ENCODE peak calls at places on chromosomes 13 and 19, in four cellular contexts. N is CD8-positive, alpha-beta T cell; M is adrenal gland; W is AG09309. G is an unnamed sample.

GRCh38 chr19:48698046-48698445 is 2.3 kb downstream of the FUT2 start:
- DNase-seq in N (no peak), W (no peak), M (no peak), G (peak; percentile 82)

GRCh38 chr19:48656840-48657474 is 11.0 kb upstream of the CA11 start:
- DNase-seq in W (peak; percentile 69), M (no peak), N (no peak), G (peak; percentile 86)

GRCh38 chr13:91207261-91207660 is 140.2 kb upstream of the MIR17HG start:
- DNase-seq in N (no peak), M (no peak), W (no peak), G (no peak)

GRCh38 chr19:3785464-3785937 is 680 bp downstream of the MATK start:
- DNase-seq in W (no peak), N (no peak), M (no peak), G (no peak)

GRCh38 chr19:56105090-56105701 is 15.9 kb downstream of the ZNF787 start:
- DNase-seq in W (no peak), M (peak; percentile 91), N (peak; percentile 56), G (peak; percentile 75)

GRCh38 chr13:47166341-47166740 is 269.5 kb upstream of the HTR2A start:
- DNase-seq in W (no peak), M (no peak), N (no peak), G (no peak)

GRCh38 chr19:3253270-3253669 is 28.8 kb downstream of the CELF5 start:
- DNase-seq in N (no peak), M (no peak), W (no peak), G (peak; percentile 29)

GRCh38 chr13:75194717-75195116 is 287.3 kb downstream of the TBC1D4 start:
- DNase-seq in W (no peak), M (no peak), N (no peak), G (no peak)

GRCh38 chr13:51342706-51343105 is 3.2 kb downstream of the SERPINE3 start:
- DNase-seq in W (peak; percentile 31), M (no peak), N (no peak), G (peak; percentile 58)

GRCh38 chr19:27746691-27747380 is 1466.1 kb downstream of the UQCRFS1 start:
- DNase-seq in W (no peak), M (peak; percentile 20), N (peak; percentile 2), G (peak; percentile 46)

GRCh38 chr13:111013196-111013595 is 98.3 kb upstream of the ANKRD10 start:
- DNase-seq in W (no peak), M (no peak), N (no peak), G (no peak)

GRCh38 chr19:41563847-41564514 is 12.0 kb upstream of the CEACAM21 start:
- DNase-seq in M (no peak), W (no peak), N (peak; percentile 60), G (no peak)

GRCh38 chr13:44093607-44094583 is 214.2 kb downstream of the LACC1 start:
- DNase-seq in W (no peak), N (no peak), M (no peak), G (no peak)

GRCh38 chr19:39539165-39539518 is 819 bp downstream of the EID2 start:
- DNase-seq in N (no peak), W (no peak), M (no peak), G (no peak)

GRCh38 chr13:42107006-42107405 is 58.6 kb downstream of the DGKH start:
- DNase-seq in M (no peak), N (no peak), W (no peak), G (no peak)

GRCh38 chr13:50588736-50589135 is 254.8 kb downstream of the DLEU7 start:
- DNase-seq in W (no peak), M (no peak), N (no peak), G (no peak)

GRCh38 chr13:97540696-97541095 is 106.7 kb downstream of the RAP2A start:
- DNase-seq in N (no peak), W (no peak), M (no peak), G (no peak)

GRCh38 chr13:114111577-114111976 is 20.8 kb downstream of the RASA3 start:
- DNase-seq in M (no peak), W (no peak), N (no peak), G (peak; percentile 79)

GRCh38 chr13:113769106-113769505 is 10.1 kb downstream of the TMEM255B start:
- DNase-seq in N (no peak), W (no peak), M (no peak), G (no peak)

GRCh38 chr13:88000239-88000638 is 329.1 kb downstream of the SLITRK5 start:
- DNase-seq in M (no peak), W (no peak), N (no peak), G (no peak)

GRCh38 chr13:90943961-90944360 is 403.5 kb upstream of the MIR17HG start:
- DNase-seq in W (no peak), M (no peak), N (no peak), G (no peak)

GRCh38 chr13:108020027-108020426 is 195.3 kb downstream of the LIG4 start:
- DNase-seq in M (no peak), W (no peak), N (no peak), G (no peak)

GRCh38 chr13:91045351-91046034 is 302.0 kb upstream of the MIR17HG start:
- DNase-seq in W (no peak), M (no peak), N (no peak), G (peak; percentile 46)

GRCh38 chr13:109412232-109412935 is 374.0 kb downstream of the IRS2 start:
- DNase-seq in N (no peak), W (no peak), M (peak; percentile 74), G (peak; percentile 81)

GRCh38 chr13:33345842-33346241 is 60.3 kb upstream of the STARD13 start:
- DNase-seq in N (no peak), M (no peak), W (no peak), G (no peak)

GRCh38 chr13:58852076-58852475 is 1220.5 kb downstream of the PCDH17 start:
- DNase-seq in M (no peak), N (no peak), W (no peak), G (peak; percentile 2)

GRCh38 chr13:109628251-109628699 is 158.1 kb downstream of the IRS2 start:
- DNase-seq in M (no peak), W (peak; percentile 52), N (no peak), G (peak; percentile 60)

GRCh38 chr13:27372896-27373295 is 51.5 kb upstream of the GTF3A start:
- DNase-seq in W (no peak), N (no peak), M (no peak), G (no peak)

GRCh38 chr13:32829676-32830091 is 186.5 kb upstream of the KL start:
- DNase-seq in W (no peak), M (no peak), N (no peak), G (peak; percentile 74)

GRCh38 chr13:77213644-77214043 is 113.2 kb downstream of the MYCBP2 start:
- DNase-seq in W (no peak), M (no peak), N (no peak), G (peak; percentile 93)

GRCh38 chr13:34207872-34208271 is 389.9 kb downstream of the RFC3 start:
- DNase-seq in W (no peak), N (no peak), M (no peak), G (peak; percentile 67)

GRCh38 chr13:113841355-113841653 is 22.6 kb downstream of the GAS6 start:
- DNase-seq in M (no peak), N (no peak), W (no peak), G (no peak)

GRCh38 chr19:15330801-15331418 is 1.4 kb downstream of the BRD4 start:
- DNase-seq in N (no peak), M (peak; percentile 52), W (peak; percentile 52), G (peak; percentile 85)

GRCh38 chr13:23856008-23856750 is 33.0 kb downstream of the MIPEP start:
- DNase-seq in W (no peak), N (no peak), M (no peak), G (no peak)

GRCh38 chr13:45219938-45220375 is 19.1 kb upstream of the KCTD4 start:
- DNase-seq in N (no peak), M (no peak), W (peak; percentile 48), G (peak; percentile 58)

GRCh38 chr19:33878912-33879810 is 82.5 kb downstream of the KCTD15 start:
- DNase-seq in W (no peak), N (no peak), M (no peak), G (peak; percentile 33)

GRCh38 chr19:56153507-56153906 is 12.4 kb downstream of the ZNF444 start:
- DNase-seq in M (no peak), W (no peak), N (no peak), G (peak; percentile 46)

GRCh38 chr13:89267734-89268133 is 1596.6 kb downstream of the SLITRK5 start:
- DNase-seq in W (no peak), N (no peak), M (no peak), G (peak; percentile 27)

GRCh38 chr13:26658491-26658890 is 101.0 kb downstream of the WASF3 start:
- DNase-seq in N (no peak), W (no peak), M (no peak), G (no peak)

GRCh38 chr19:4297901-4298771 is 4.1 kb downstream of the TMIGD2 start:
- DNase-seq in N (peak; percentile 22), W (no peak), M (no peak), G (no peak)

GRCh38 chr19:7669641-7670040 is 792 bp downstream of the RETN start:
- DNase-seq in W (no peak), N (no peak), M (no peak), G (no peak)
- H3K4me3 ChIP-seq in W (no peak overlapping the region), N (peak overlapping the region; percentile 19), M (no peak overlapping the region), G (no peak overlapping the region)

GRCh38 chr13:80341098-80341701 is at the start of gene SPRY2:
- DNase-seq in W (peak; percentile 86), N (peak; percentile 26), M (peak; percentile 94), G (peak; percentile 97)
- TF ChIP-seq CTCF in W (no peak), N (no peak), M (peak; percentile 13), G (no peak)

GRCh38 chr13:40673061-40673397 is 6.6 kb upstream of the FOXO1 start:
- DNase-seq in W (no peak), M (no peak), N (no peak), G (no peak)

GRCh38 chr13:40676007-40676406 is 9.6 kb upstream of the FOXO1 start:
- DNase-seq in W (no peak), M (no peak), N (no peak), G (no peak)

GRCh38 chr13:40673414-40673813 is 7.0 kb upstream of the FOXO1 start:
- DNase-seq in N (no peak), W (no peak), M (no peak), G (no peak)

GRCh38 chr13:40670307-40670706 is 3.9 kb upstream of the FOXO1 start:
- DNase-seq in M (no peak), N (no peak), W (no peak), G (no peak)

GRCh38 chr13:40672310-40673060 is 6.0 kb upstream of the FOXO1 start:
- DNase-seq in M (no peak), N (no peak), W (no peak), G (peak; percentile 88)
- H3K4me3 ChIP-seq in M (no peak overlapping the region), N (no peak overlapping the region), W (no peak overlapping the region), G (no peak overlapping the region)

GRCh38 chr19:16564842-16565241 is 7.4 kb downstream of the SLC35E1 start:
- DNase-seq in M (no peak), N (no peak), W (no peak), G (no peak)
- TF ChIP-seq CTCF in M (no peak), N (no peak), W (no peak), G (no peak)

DNA sequence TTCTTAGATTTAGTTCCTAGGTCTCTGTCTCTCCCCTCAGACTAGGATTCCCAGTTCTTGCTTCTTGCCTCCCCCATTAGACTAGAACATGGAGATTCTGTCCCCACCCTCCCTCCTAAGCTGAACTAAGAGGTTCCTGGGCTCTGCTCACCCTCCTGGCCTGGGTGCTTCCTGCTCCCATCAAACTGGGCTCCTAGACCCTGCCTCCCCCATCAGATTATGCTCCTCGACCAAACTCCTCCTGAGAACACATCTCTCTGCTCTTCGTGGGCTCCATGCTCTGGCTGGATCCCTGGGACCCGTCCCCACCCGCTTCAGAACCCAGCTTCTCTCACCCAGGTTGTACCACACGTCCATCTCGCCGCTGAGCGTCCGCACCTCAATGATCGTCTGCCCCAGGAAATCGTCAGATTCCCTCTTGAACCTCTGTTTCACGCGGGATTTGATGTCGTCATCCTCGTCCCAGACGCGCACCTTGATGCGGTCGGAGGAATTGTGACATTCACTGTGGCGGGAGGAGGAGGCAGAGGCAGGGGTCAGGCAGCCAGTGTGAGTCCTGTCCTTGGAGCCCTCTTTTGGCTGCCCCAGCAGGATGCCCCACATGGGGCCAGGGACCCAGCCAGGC is 42.7 kb downstream of the UNC13A start:
- DNase-seq in W (no peak), M (no peak), N (no peak), G (no peak)
- H3K4me3 ChIP-seq in W (no peak overlapping the region), M (no peak overlapping the region), N (no peak overlapping the region), G (no peak overlapping the region)